ENCODE peak calls at places on chromosome 6, in four cellular contexts. H is GM12878, V is SK-N-SH, B is K562. J is an unnamed sample.
A peak's percentile ranks its signal among the peaks of the same experiment; 100 is the strongest.

GRCh38 chr6:14861491-14861943 is 384.4 kb upstream of the JARID2 start:
- DNase-seq in B (peak; percentile 28), H (no peak), V (no peak), J (no peak)

GRCh38 chr6:94584211-94584610 is 993.1 kb upstream of the MANEA start:
- DNase-seq in H (no peak), B (no peak), V (no peak), J (no peak)

GRCh38 chr6:2861071-2861821 is 19.6 kb upstream of the SERPINB1 start:
- DNase-seq in B (no peak), V (no peak), H (no peak), J (no peak)

GRCh38 chr6:24738732-24739131 is 19.8 kb upstream of the C6orf62 start:
- DNase-seq in H (no peak), V (no peak), B (no peak), J (no peak)

GRCh38 chr6:16719488-16719887 is 41.8 kb downstream of the ATXN1 start:
- DNase-seq in H (no peak), B (no peak), V (no peak), J (no peak)

GRCh38 chr6:57278570-57278969 is 38.9 kb upstream of the PRIM2 start:
- DNase-seq in B (no peak), V (no peak), H (no peak), J (no peak)

GRCh38 chr6:155791186-155791585 is 335.5 kb upstream of the NOX3 start:
- DNase-seq in V (no peak), B (no peak), H (no peak), J (no peak)

GRCh38 chr6:2731281-2731909 is 19.3 kb downstream of the MYLK4 start:
- DNase-seq in V (no peak), B (no peak), H (no peak), J (no peak)

GRCh38 chr6:135402311-135402710 is 95.2 kb downstream of the AHI1 start:
- DNase-seq in B (no peak), V (no peak), H (no peak), J (no peak)

GRCh38 chr6:99611148-99611547 is 4.5 kb downstream of the PRDM13 start:
- DNase-seq in B (no peak), H (peak; percentile 51), V (no peak), J (no peak)

GRCh38 chr6:32941412-32941784 is 570 bp upstream of the HLA-DMB start:
- DNase-seq in B (no peak), H (peak; percentile 95), V (no peak), J (no peak)

GRCh38 chr6:1296542-1296941 is 15.4 kb upstream of the FOXQ1 start:
- DNase-seq in V (no peak), B (no peak), H (no peak), J (no peak)

GRCh38 chr6:157323924-157324276 is 581 bp upstream of the TMEM242 start:
- DNase-seq in B (peak; percentile 63), V (peak; percentile 78), H (no peak), J (peak; percentile 81)

GRCh38 chr6:95099410-95099809 is 477.9 kb upstream of the MANEA start:
- DNase-seq in B (no peak), V (no peak), H (no peak), J (no peak)

GRCh38 chr6:55069132-55069781 is 105.1 kb upstream of the HCRTR2 start:
- DNase-seq in H (no peak), B (no peak), V (peak; percentile 11), J (peak; percentile 49)

GRCh38 chr6:79705456-79705995 is 74.4 kb downstream of the SH3BGRL2 start:
- DNase-seq in H (no peak), V (no peak), B (no peak), J (no peak)

GRCh38 chr6:1616556-1617463 is 7.1 kb downstream of the FOXC1 start:
- DNase-seq in H (no peak), B (no peak), V (no peak), J (no peak)

GRCh38 chr6:16049178-16049577 is 79.7 kb upstream of the MYLIP start:
- DNase-seq in V (no peak), B (no peak), H (no peak), J (no peak)

GRCh38 chr6:53717571-53717970 is 52.0 kb upstream of the KLHL31 start:
- DNase-seq in B (no peak), H (no peak), V (no peak), J (no peak)

GRCh38 chr6:25384967-25385366 is 105.8 kb downstream of the CARMIL1 start:
- DNase-seq in H (no peak), V (no peak), B (no peak), J (no peak)

GRCh38 chr6:16355699-16356481 is 117.5 kb downstream of the GMPR start:
- DNase-seq in V (no peak), H (no peak), B (no peak), J (no peak)

GRCh38 chr6:72580281-72580940 is 41.5 kb upstream of the KCNQ5 start:
- DNase-seq in H (no peak), B (peak; percentile 44), V (peak; percentile 11), J (peak; percentile 9)

GRCh38 chr6:28977351-28978136 is 27.6 kb downstream of the ZNF311 start:
- DNase-seq in B (no peak), V (no peak), H (no peak), J (no peak)

GRCh38 chr6:5657684-5658429 is 348.9 kb downstream of the NRN1 start:
- DNase-seq in H (no peak), V (no peak), B (no peak), J (no peak)

DNA sequence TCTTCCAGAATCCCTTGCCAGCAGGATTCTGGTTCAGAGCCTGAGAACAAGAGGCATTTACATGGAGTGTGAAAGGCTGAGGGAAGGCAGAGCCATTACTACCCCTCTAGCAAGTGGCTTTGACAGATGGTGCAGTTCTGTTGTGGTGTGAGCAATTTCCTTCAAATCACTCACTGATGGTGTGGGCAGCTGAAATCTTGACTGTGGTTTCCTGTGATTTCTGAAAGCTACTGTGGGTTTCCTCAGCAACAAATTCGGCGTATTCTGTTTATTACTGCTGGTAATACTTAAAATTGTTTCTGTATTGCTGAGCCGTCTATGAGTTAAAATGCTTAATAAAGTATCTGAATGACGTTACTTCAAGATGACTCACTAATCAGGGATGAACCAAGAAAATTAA is 181.5 kb upstream of the TCF21 start:
- DNase-seq in H (peak; percentile 5), V (no peak), B (no peak), J (no peak)
- TF ChIP-seq FOXM1 in H (no peak), V (no peak), B (no peak), J (no peak)

GRCh38 chr6:37057678-37058077 is 52.2 kb downstream of the FGD2 start:
- DNase-seq in H (no peak), V (no peak), B (no peak), J (no peak)

GRCh38 chr6:37061157-37061804 is 55.8 kb downstream of the FGD2 start:
- DNase-seq in H (no peak), B (no peak), V (peak; percentile 77), J (no peak)

GRCh38 chr6:37060195-37060559 is 54.7 kb downstream of the FGD2 start:
- DNase-seq in V (no peak), H (no peak), B (no peak), J (no peak)

GRCh38 chr6:37058084-37058586 is 52.7 kb downstream of the FGD2 start:
- DNase-seq in H (no peak), B (peak; percentile 58), V (no peak), J (no peak)

GRCh38 chr6:37059344-37060194 is 54.1 kb downstream of the FGD2 start:
- DNase-seq in V (no peak), H (no peak), B (peak; percentile 92), J (peak; percentile 99)
- TF ChIP-seq EP300 in V (no peak), H (no peak), B (peak; percentile 95), J (peak; percentile 89)

GRCh38 chr6:44843734-44844133 is 456.2 kb downstream of the CDC5L start:
- DNase-seq in B (no peak), H (no peak), V (no peak), J (no peak)

GRCh38 chr6:44837741-44838140 is 450.2 kb downstream of the CDC5L start:
- DNase-seq in V (no peak), H (no peak), B (no peak), J (no peak)

GRCh38 chr6:44841829-44842228 is 454.3 kb downstream of the CDC5L start:
- DNase-seq in H (no peak), B (no peak), V (no peak), J (no peak)

DNA sequence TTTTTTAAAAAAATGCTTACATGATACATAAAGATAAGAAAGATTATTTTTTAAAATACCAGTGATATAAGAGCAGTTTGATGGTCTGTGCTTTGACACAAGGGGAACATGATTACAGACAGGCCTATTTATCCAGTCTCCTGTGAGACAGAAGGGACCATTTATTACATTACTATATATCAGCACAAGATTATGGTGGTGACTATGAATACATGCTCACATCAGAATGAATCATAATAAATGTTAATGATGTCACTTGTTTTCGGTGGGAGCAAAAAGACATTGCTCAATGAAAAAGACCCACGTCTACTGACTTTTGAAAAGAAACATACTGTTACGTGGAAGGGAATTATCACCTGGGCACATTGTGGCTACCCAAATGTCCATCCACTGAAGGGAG is 455.1 kb downstream of the CDC5L start:
- DNase-seq in B (no peak), H (no peak), V (no peak), J (no peak)
- TF ChIP-seq FOXM1 in B (no peak), H (no peak), V (no peak), J (no peak)

GRCh38 chr6:158387578-158387977 is 75.3 kb downstream of the TULP4 start:
- DNase-seq in H (no peak), B (no peak), V (no peak), J (no peak)
- TF ChIP-seq EP300 in H (no peak), B (no peak), V (no peak), J (no peak)

J was measured in HepG2.